ENCODE peak calls at places on chromosomes 3 and 15, in seven cellular contexts. K is astrocyte; Y is CD8-positive, alpha-beta memory T cell; S is colonic mucosa; C is mesenchymal stem cell; U is cardiac muscle cell; Z is SJCRH30. P is an unnamed sample.

GRCh38 chr3:73086071-73086494 is 24.6 kb downstream of the EBLN2 start:
- DNase-seq in K (no peak), Z (peak; percentile 63), S (peak; percentile 46), Y (peak; percentile 16), U (peak; percentile 59), C (peak; percentile 44), P (no peak)

GRCh38 chr3:170555329-170555728 is 30.5 kb downstream of the SLC7A14 start:
- DNase-seq in C (no peak), K (peak; percentile 30), Y (no peak), S (no peak), U (no peak), Z (no peak), P (no peak)

GRCh38 chr15:91704343-91704742 is 149.2 kb upstream of the SLCO3A1 start:
- DNase-seq in K (no peak), U (peak; percentile 4), S (no peak), Z (no peak), C (no peak), Y (no peak), P (no peak)

GRCh38 chr3:159828542-159828943 is 160.1 kb upstream of the IL12A start:
- DNase-seq in Z (peak; percentile 73), U (peak; percentile 73), S (no peak), C (peak; percentile 69), K (no peak), Y (no peak), P (no peak)

GRCh38 chr3:197015790-197016705 is 13.6 kb downstream of the MELTF start:
- DNase-seq in Z (no peak), C (no peak), U (no peak), S (no peak), Y (no peak), K (no peak), P (no peak)

GRCh38 chr3:162391301-162391700 is 894.7 kb downstream of the OTOL1 start:
- DNase-seq in Y (no peak), K (peak; percentile 63), U (peak; percentile 23), Z (no peak), S (no peak), C (peak; percentile 25), P (no peak)

GRCh38 chr3:187828571-187829452 is 83.5 kb upstream of the BCL6 start:
- DNase-seq in S (no peak), Y (no peak), U (no peak), C (no peak), K (no peak), Z (no peak), P (no peak)

GRCh38 chr3:178112134-178112533 is 424.1 kb upstream of the KCNMB2 start:
- DNase-seq in C (no peak), K (no peak), Y (no peak), Z (peak; percentile 8), U (no peak), S (no peak), P (no peak)

GRCh38 chr3:160196511-160197104 is 28.6 kb upstream of the C3orf80 start:
- DNase-seq in C (no peak), Z (no peak), Y (no peak), K (peak; percentile 29), U (peak; percentile 85), S (no peak), P (peak; percentile 74)

GRCh38 chr3:23490459-23490858 is 287.3 kb downstream of the UBE2E2 start:
- DNase-seq in K (peak; percentile 66), Y (no peak), U (peak; percentile 59), Z (no peak), C (peak; percentile 79), S (no peak), P (no peak)

GRCh38 chr3:138412821-138413531 is 21.4 kb upstream of the ESYT3 start:
- DNase-seq in U (peak; percentile 20), Z (no peak), Y (no peak), S (no peak), C (peak; percentile 50), K (no peak), P (no peak)

GRCh38 chr15:79562538-79563298 is 130.6 kb downstream of the MINAR1 start:
- DNase-seq in K (no peak), U (no peak), Z (no peak), Y (no peak), S (no peak), C (no peak), P (peak; percentile 46)

GRCh38 chr15:58241872-58242271 is 103.7 kb downstream of the AQP9 start:
- DNase-seq in U (no peak), S (no peak), K (no peak), C (no peak), Y (no peak), Z (no peak), P (no peak)

GRCh38 chr3:76028816-76029215 is 243.5 kb upstream of the ZNF717 start:
- DNase-seq in U (no peak), Y (no peak), S (no peak), K (peak; percentile 41), C (no peak), Z (no peak), P (no peak)

GRCh38 chr3:9781551-9781950 is 10.7 kb downstream of the TADA3 start:
- DNase-seq in Y (no peak), S (no peak), C (no peak), K (no peak), U (no peak), Z (no peak), P (no peak)
- H3K36me3 ChIP-seq in Y (peaks cover 14% of the 10 kb centered on the region), S (no peaks in the 10 kb centered on the region), C (peaks cover 64% of the 10 kb centered on the region), K (peaks cover 22% of the 10 kb centered on the region), U (peaks cover 38% of the 10 kb centered on the region), Z (peaks cover 16% of the 10 kb centered on the region), P (peaks cover 2% of the 10 kb centered on the region)

GRCh38 chr15:98873441-98874218 is 134.0 kb downstream of the PGPEP1L start:
- DNase-seq in C (peak; percentile 84), Z (peak; percentile 87), U (peak; percentile 70), Y (no peak), K (peak; percentile 93), S (no peak), P (no peak)
- H3K4me3 ChIP-seq in C (peak overlapping the region; percentile 31), Z (peak overlapping the region; percentile 46), U (no peak overlapping the region), Y (no peak overlapping the region), K (peak overlapping the region; percentile 43), S (no peak overlapping the region), P (no peak overlapping the region)

DNA sequence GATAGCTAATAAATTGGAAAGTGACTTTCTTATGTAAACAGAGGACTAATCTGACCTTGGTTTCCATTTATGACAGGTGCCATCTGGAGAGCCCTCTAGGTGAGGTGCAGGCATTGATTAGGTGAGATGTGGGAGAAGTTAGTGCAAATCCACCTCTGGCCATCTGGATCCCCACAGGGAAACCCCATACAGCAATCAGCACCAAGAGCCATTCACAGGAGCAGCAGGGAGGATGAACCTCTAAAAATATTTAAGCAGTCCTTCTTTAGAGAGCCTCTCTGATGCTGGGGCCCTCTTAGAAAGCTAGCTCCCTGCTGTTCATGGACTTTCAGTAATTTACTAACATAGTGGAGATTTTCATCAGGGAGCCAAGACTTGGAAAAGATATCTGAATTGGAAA is 69.3 kb downstream of the CLSTN2 start:
- DNase-seq in S (no peak), K (no peak), U (no peak), Z (no peak), C (no peak), Y (no peak), P (no peak)
- H3K27me3 ChIP-seq in S (no peaks in the 10 kb centered on the region), K (no peaks in the 10 kb centered on the region), U (no peaks in the 10 kb centered on the region), Z (no peaks in the 10 kb centered on the region), C (no peaks in the 10 kb centered on the region), Y (no peaks in the 10 kb centered on the region), P (no peaks in the 10 kb centered on the region)

DNA sequence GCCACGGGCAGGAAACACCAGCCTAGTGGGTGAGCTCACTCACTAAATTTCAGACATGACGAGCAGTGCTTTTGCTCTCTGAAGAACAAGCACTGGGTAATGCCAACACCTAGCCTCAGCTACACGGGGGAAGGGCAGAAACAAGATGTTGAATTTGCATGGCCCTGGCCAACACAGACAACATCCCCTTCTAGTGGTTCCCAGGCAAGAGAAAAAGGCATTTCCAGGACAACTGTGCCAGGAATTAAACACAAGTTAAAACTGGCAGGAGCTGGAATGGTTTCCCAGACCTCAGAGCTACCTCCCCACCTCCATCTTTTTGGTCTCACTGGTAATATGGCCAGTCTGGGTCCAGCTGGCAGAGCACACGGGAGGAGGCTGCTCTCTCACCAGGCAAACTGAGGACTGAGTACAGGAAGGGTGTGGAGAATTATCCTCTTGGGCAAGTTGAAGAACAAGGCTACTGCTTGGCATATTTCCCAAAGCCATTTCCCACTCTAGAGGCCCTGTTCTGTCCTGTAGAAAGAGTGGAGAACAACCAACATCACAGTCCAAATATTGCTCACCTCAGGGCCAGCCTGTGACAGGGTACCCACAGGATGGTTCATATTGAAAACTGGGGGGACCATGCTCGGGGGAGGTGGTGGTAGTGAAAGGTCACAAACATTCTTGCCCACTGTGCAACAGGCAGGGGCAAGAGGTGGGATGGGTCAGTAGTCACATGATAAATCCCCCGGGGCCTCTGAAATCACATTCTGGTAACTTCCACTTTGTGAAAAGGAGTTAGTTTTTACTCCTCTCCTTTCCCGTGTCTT is 26.5 kb downstream of the TSPAN3 start:
- DNase-seq in Z (no peak), Y (no peak), C (no peak), K (no peak), U (no peak), S (no peak), P (no peak)
- H3K36me3 ChIP-seq in Z (peaks cover 76% of the 10 kb centered on the region), Y (peaks cover 8% of the 10 kb centered on the region), C (peaks cover 69% of the 10 kb centered on the region), K (peaks cover 23% of the 10 kb centered on the region), U (peaks cover 27% of the 10 kb centered on the region), S (no peaks in the 10 kb centered on the region), P (peaks cover 32% of the 10 kb centered on the region)

GRCh38 chr15:82763361-82764142 is 42.3 kb downstream of the FSD2 start:
- DNase-seq in S (no peak), U (no peak), Z (no peak), K (no peak), C (no peak), Y (no peak), P (no peak)
- H3K4me3 ChIP-seq in S (no peak overlapping the region), U (no peak overlapping the region), Z (no peak overlapping the region), K (no peak overlapping the region), C (no peak overlapping the region), Y (no peak overlapping the region), P (no peak overlapping the region)

GRCh38 chr3:114447950-114448479 is 154.2 kb downstream of the TIGIT start:
- DNase-seq in K (no peak), Z (peak; percentile 56), C (no peak), U (no peak), Y (no peak), S (no peak), P (no peak)

GRCh38 chr3:114451051-114451451 is 157.2 kb downstream of the TIGIT start:
- DNase-seq in S (no peak), Z (peak; percentile 30), U (peak; percentile 16), C (no peak), K (no peak), Y (no peak), P (no peak)

GRCh38 chr3:114450008-114450596 is 156.3 kb downstream of the TIGIT start:
- DNase-seq in Y (no peak), C (no peak), Z (peak; percentile 23), K (no peak), U (no peak), S (no peak), P (no peak)

GRCh38 chr3:114447545-114447944 is 153.7 kb downstream of the TIGIT start:
- DNase-seq in Z (peak; percentile 54), C (no peak), S (no peak), Y (no peak), K (no peak), U (no peak), P (no peak)

GRCh38 chr3:114449271-114450007 is 155.6 kb downstream of the TIGIT start:
- DNase-seq in Z (peak; percentile 42), K (no peak), Y (no peak), U (no peak), S (no peak), C (no peak), P (no peak)
- H3K27me3 ChIP-seq in Z (no peaks in the 10 kb centered on the region), K (no peaks in the 10 kb centered on the region), Y (no peaks in the 10 kb centered on the region), U (no peaks in the 10 kb centered on the region), S (no peaks in the 10 kb centered on the region), C (no peaks in the 10 kb centered on the region), P (no peaks in the 10 kb centered on the region)

GRCh38 chr3:129583289-129583688 is 23.2 kb downstream of the PLXND1 start:
- DNase-seq in U (no peak), Z (no peak), S (no peak), C (no peak), K (no peak), Y (no peak), P (no peak)
- H3K36me3 ChIP-seq in U (no peaks in the 10 kb centered on the region), Z (peaks cover 19% of the 10 kb centered on the region), S (no peaks in the 10 kb centered on the region), C (peaks cover 81% of the 10 kb centered on the region), K (no peaks in the 10 kb centered on the region), Y (no peaks in the 10 kb centered on the region), P (peaks cover 12% of the 10 kb centered on the region)